ENCODE peak calls at places on chromosomes 6 and 20, in six cellular contexts. One of them, this sample, is unnamed.

GRCh38 chr20:47480705-47481104 is 21.0 kb upstream of the NCOA3 start:
- DNase-seq in body of pancreas: no peak
- DNase-seq in breast epithelium: no peak
- DNase-seq in heart left ventricle: no peak
- DNase-seq in spleen: no peak
- DNase-seq in stomach: no peak
- DNase-seq in this sample: no peak

GRCh38 chr6:166411721-166412151 is 29.0 kb upstream of the MPC1 start:
- DNase-seq in body of pancreas: no peak
- DNase-seq in spleen: no peak
- DNase-seq in breast epithelium: no peak
- DNase-seq in heart left ventricle: no peak
- DNase-seq in stomach: no peak
- DNase-seq in this sample: no peak

GRCh38 chr6:28866342-28867077 is 57.3 kb downstream of the TRIM27 start:
- DNase-seq in spleen: peak; percentile 93
- DNase-seq in heart left ventricle: peak; percentile 73
- DNase-seq in stomach: peak; percentile 82
- DNase-seq in breast epithelium: peak; percentile 81
- DNase-seq in body of pancreas: peak; percentile 68
- DNase-seq in this sample: peak; percentile 74

GRCh38 chr20:61802721-61803311 is 262.9 kb downstream of the TAF4 start:
- DNase-seq in breast epithelium: no peak
- DNase-seq in body of pancreas: no peak
- DNase-seq in stomach: no peak
- DNase-seq in heart left ventricle: no peak
- DNase-seq in spleen: peak; percentile 58
- DNase-seq in this sample: no peak

GRCh38 chr6:73523434-73524123 is 2.7 kb upstream of the EEF1A1 start:
- DNase-seq in stomach: peak; percentile 75
- DNase-seq in heart left ventricle: peak; percentile 61
- DNase-seq in spleen: peak; percentile 96
- DNase-seq in breast epithelium: peak; percentile 61
- DNase-seq in body of pancreas: peak; percentile 85
- DNase-seq in this sample: peak; percentile 66

GRCh38 chr20:21575981-21576740 is 62.3 kb upstream of the NKX2-2 start:
- DNase-seq in spleen: no peak
- DNase-seq in body of pancreas: no peak
- DNase-seq in heart left ventricle: no peak
- DNase-seq in breast epithelium: no peak
- DNase-seq in stomach: no peak
- DNase-seq in this sample: no peak

GRCh38 chr6:139905404-139906052 is 531.1 kb upstream of the CITED2 start:
- DNase-seq in stomach: no peak
- DNase-seq in breast epithelium: no peak
- DNase-seq in heart left ventricle: no peak
- DNase-seq in spleen: no peak
- DNase-seq in body of pancreas: no peak
- DNase-seq in this sample: no peak

GRCh38 chr6:85453052-85453451 is 3.2 kb downstream of the NT5E start:
- DNase-seq in stomach: no peak
- DNase-seq in body of pancreas: no peak
- DNase-seq in spleen: no peak
- DNase-seq in heart left ventricle: no peak
- DNase-seq in breast epithelium: no peak
- DNase-seq in this sample: no peak

GRCh38 chr20:58433759-58434158 is 44.7 kb downstream of the VAPB start:
- DNase-seq in body of pancreas: no peak
- DNase-seq in spleen: no peak
- DNase-seq in stomach: no peak
- DNase-seq in breast epithelium: no peak
- DNase-seq in heart left ventricle: no peak
- DNase-seq in this sample: no peak

GRCh38 chr6:105803439-105803838 is 282.7 kb upstream of the PRDM1 start:
- DNase-seq in spleen: no peak
- DNase-seq in breast epithelium: no peak
- DNase-seq in body of pancreas: no peak
- DNase-seq in heart left ventricle: no peak
- DNase-seq in stomach: no peak
- DNase-seq in this sample: no peak

GRCh38 chr6:105805581-105806023 is 280.5 kb upstream of the PRDM1 start:
- DNase-seq in spleen: no peak
- DNase-seq in stomach: no peak
- DNase-seq in heart left ventricle: no peak
- DNase-seq in breast epithelium: no peak
- DNase-seq in body of pancreas: no peak
- DNase-seq in this sample: no peak

GRCh38 chr6:105806486-105806920 is 279.6 kb upstream of the PRDM1 start:
- DNase-seq in stomach: no peak
- DNase-seq in breast epithelium: no peak
- DNase-seq in spleen: no peak
- DNase-seq in body of pancreas: no peak
- DNase-seq in heart left ventricle: no peak
- DNase-seq in this sample: no peak

GRCh38 chr6:105804436-105804835 is 281.7 kb upstream of the PRDM1 start:
- DNase-seq in body of pancreas: no peak
- DNase-seq in breast epithelium: no peak
- DNase-seq in stomach: no peak
- DNase-seq in heart left ventricle: no peak
- DNase-seq in spleen: no peak
- DNase-seq in this sample: no peak

DNA sequence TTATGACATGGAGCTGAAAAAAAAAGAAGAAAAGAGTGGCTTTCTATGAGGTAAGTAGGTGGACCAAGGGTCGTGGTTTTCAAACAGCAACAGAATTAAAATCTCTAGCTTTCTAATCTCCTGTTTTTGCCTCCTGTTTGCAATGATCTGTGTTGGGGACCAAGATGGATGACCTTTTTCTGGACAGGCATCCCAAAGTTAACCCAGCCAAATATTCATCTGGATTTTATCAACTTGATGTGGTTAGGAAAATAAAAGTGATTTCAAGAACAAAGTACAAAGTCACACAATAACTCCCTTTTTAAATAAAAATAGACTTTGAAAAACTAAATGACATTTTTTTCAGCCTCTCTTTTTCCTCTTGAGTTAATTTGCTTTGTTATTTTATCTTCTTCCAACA is 282.1 kb upstream of the PRDM1 start:
- DNase-seq in breast epithelium: no peak
- DNase-seq in heart left ventricle: no peak
- DNase-seq in stomach: no peak
- DNase-seq in body of pancreas: no peak
- DNase-seq in spleen: no peak
- DNase-seq in this sample: no peak
- H3K27ac ChIP-seq in breast epithelium: peak overlapping the region; percentile 45
- H3K27ac ChIP-seq in heart left ventricle: no peak overlapping the region
- H3K27ac ChIP-seq in stomach: no peak overlapping the region
- H3K27ac ChIP-seq in body of pancreas: no peak overlapping the region
- H3K27ac ChIP-seq in spleen: no peak overlapping the region
- H3K27ac ChIP-seq in this sample: no peak overlapping the region

GRCh38 chr6:37006793-37007339 is 1.4 kb downstream of the FGD2 start:
- DNase-seq in body of pancreas: no peak
- DNase-seq in heart left ventricle: no peak
- DNase-seq in stomach: no peak
- DNase-seq in breast epithelium: no peak
- DNase-seq in spleen: no peak
- DNase-seq in this sample: no peak

GRCh38 chr6:37004044-37004984 is 1.1 kb upstream of the FGD2 start:
- DNase-seq in spleen: no peak
- DNase-seq in heart left ventricle: no peak
- DNase-seq in stomach: no peak
- DNase-seq in breast epithelium: no peak
- DNase-seq in body of pancreas: no peak
- DNase-seq in this sample: peak; percentile 98

GRCh38 chr6:37007340-37008043 is 2.0 kb downstream of the FGD2 start:
- DNase-seq in stomach: no peak
- DNase-seq in body of pancreas: no peak
- DNase-seq in breast epithelium: no peak
- DNase-seq in heart left ventricle: peak; percentile 52
- DNase-seq in spleen: no peak
- DNase-seq in this sample: peak; percentile 66

GRCh38 chr6:37005827-37006514 is 516 bp downstream of the FGD2 start:
- DNase-seq in breast epithelium: no peak
- DNase-seq in body of pancreas: no peak
- DNase-seq in heart left ventricle: no peak
- DNase-seq in spleen: peak; percentile 84
- DNase-seq in stomach: no peak
- DNase-seq in this sample: peak; percentile 30

DNA sequence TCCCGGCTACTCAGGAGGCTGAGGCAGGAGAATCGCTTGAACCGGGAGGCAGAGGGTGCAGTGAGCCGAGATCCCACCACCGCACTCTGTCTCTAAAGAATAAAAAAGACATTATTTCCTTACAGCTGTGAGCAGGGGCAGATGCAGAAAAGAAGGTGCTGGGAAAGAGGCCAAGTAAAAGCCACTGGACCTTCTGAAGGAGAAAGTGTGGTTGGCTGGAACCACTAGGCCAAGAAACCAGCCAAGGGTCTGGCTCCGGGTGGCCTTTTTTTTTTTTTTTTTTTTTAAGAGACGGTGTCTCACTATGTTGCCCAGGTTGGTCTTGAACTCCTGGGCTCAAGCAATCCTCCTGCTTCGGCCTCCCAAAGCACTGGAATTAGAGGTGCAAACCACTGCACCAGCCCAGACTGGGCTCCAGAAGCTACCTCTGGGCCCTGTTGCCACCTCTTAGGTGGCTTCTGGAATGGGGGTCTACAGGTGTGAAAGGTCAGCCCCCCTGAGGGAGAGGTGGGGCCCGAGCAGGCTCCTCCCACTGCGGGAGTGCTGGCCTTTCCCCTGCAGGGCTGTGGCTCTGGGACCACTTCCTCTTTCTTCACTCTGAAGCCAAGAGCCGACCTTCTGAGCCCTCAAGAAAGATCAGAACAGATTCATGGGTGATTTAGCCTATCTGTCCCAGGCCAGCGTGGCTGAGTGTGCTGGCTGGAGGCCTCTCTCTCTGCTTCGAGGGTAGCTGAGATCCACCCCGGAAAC is at the start of gene FGD2:
- DNase-seq in spleen: peak; percentile 90
- DNase-seq in heart left ventricle: no peak
- DNase-seq in stomach: no peak
- DNase-seq in body of pancreas: no peak
- DNase-seq in breast epithelium: no peak
- DNase-seq in this sample: peak; percentile 72
- TF ChIP-seq POLR2A in spleen: no peak
- TF ChIP-seq POLR2A in heart left ventricle: no peak
- TF ChIP-seq POLR2A in stomach: no peak
- TF ChIP-seq POLR2A in body of pancreas: no peak
- TF ChIP-seq POLR2A in breast epithelium: no peak
- TF ChIP-seq POLR2A in this sample: no peak

GRCh38 chr20:6180531-6180930 is 57.7 kb upstream of the FERMT1 start:
- DNase-seq in heart left ventricle: no peak
- DNase-seq in body of pancreas: no peak
- DNase-seq in spleen: no peak
- DNase-seq in breast epithelium: no peak
- DNase-seq in stomach: no peak
- DNase-seq in this sample: no peak

GRCh38 chr20:6173481-6173880 is 50.7 kb upstream of the FERMT1 start:
- DNase-seq in body of pancreas: no peak
- DNase-seq in spleen: no peak
- DNase-seq in breast epithelium: no peak
- DNase-seq in heart left ventricle: no peak
- DNase-seq in stomach: no peak
- DNase-seq in this sample: no peak

GRCh38 chr20:6184086-6184485 is 61.3 kb upstream of the FERMT1 start:
- DNase-seq in breast epithelium: no peak
- DNase-seq in heart left ventricle: no peak
- DNase-seq in spleen: no peak
- DNase-seq in stomach: no peak
- DNase-seq in body of pancreas: no peak
- DNase-seq in this sample: no peak

DNA sequence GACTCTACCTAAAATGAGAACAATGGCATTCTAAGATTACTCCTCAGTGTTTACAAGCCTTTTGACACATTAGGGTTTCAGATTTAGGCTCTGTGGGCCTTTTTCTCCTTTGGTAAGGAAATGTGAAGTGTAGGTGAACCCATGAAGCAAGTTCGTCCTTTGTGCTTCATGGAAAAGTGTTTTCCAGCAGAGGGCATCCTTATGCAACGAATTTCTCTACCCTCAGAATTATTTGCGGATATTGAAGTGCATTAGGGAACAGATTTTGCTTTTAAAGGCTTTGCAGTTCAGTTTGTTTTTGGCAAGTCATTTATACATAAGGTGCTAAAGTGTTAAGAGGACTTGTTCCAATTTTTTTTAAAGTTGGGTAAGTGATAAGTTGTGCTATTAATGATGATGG is 55.7 kb upstream of the FERMT1 start:
- DNase-seq in body of pancreas: no peak
- DNase-seq in stomach: no peak
- DNase-seq in heart left ventricle: no peak
- DNase-seq in breast epithelium: no peak
- DNase-seq in spleen: no peak
- DNase-seq in this sample: no peak
- TF ChIP-seq CTCF in body of pancreas: peak; percentile 45
- TF ChIP-seq CTCF in stomach: peak; percentile 19
- TF ChIP-seq CTCF in heart left ventricle: peak; percentile 41
- TF ChIP-seq CTCF in breast epithelium: no peak
- TF ChIP-seq CTCF in spleen: no peak
- TF ChIP-seq CTCF in this sample: peak; percentile 45

GRCh38 chr6:107662333-107662732 is 161.8 kb downstream of the SCML4 start:
- DNase-seq in body of pancreas: no peak
- DNase-seq in heart left ventricle: no peak
- DNase-seq in spleen: no peak
- DNase-seq in breast epithelium: no peak
- DNase-seq in stomach: no peak
- DNase-seq in this sample: no peak
- H3K27ac ChIP-seq in body of pancreas: no peak overlapping the region
- H3K27ac ChIP-seq in heart left ventricle: no peak overlapping the region
- H3K27ac ChIP-seq in spleen: no peak overlapping the region
- H3K27ac ChIP-seq in breast epithelium: no peak overlapping the region
- H3K27ac ChIP-seq in stomach: no peak overlapping the region
- H3K27ac ChIP-seq in this sample: no peak overlapping the region

DNA sequence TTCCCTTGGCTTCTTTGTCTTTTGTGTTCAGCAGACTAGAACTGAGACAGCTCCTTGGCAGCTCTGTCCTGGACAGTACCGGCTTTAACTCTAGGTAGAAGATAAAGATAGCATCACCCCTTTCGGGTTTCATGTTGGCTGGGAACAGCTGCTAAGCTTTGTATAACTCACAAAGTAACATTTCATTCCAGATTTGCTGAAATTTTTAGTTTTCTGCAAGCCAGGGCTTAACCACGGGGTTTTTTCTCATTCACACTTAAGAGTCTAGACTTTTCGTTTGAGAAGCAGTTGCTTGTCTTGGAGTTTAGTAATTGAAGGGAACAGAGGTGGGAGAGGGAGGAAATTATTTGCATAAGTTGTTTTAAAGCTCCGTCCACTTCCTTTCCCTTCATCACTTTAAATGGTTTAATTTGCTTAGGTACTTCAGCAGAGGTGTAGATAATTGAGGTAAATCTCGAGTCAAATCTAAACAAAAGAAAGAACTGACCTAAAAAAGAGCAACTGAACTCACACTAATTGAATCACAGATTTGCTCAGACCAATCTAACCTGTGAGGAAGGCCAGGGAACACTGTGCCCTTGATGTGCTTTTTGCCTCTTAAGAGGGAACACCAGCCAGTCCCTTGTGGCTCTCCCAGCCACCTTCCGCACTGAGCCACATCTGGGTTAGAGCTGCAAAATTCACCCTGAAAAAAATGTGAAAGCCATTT is 48.3 kb downstream of the RREB1 start:
- DNase-seq in spleen: no peak
- DNase-seq in stomach: no peak
- DNase-seq in heart left ventricle: no peak
- DNase-seq in breast epithelium: no peak
- DNase-seq in body of pancreas: no peak
- DNase-seq in this sample: peak; percentile 79
- TF ChIP-seq POLR2A in spleen: no peak
- TF ChIP-seq POLR2A in stomach: no peak
- TF ChIP-seq POLR2A in heart left ventricle: no peak
- TF ChIP-seq POLR2A in breast epithelium: no peak
- TF ChIP-seq POLR2A in body of pancreas: no peak
- TF ChIP-seq POLR2A in this sample: peak; percentile 29

GRCh38 chr6:137136065-137136464 is 37.4 kb downstream of the IL22RA2 start:
- DNase-seq in spleen: no peak
- DNase-seq in heart left ventricle: no peak
- DNase-seq in stomach: no peak
- DNase-seq in breast epithelium: no peak
- DNase-seq in body of pancreas: no peak
- DNase-seq in this sample: no peak
- TF ChIP-seq CTCF in spleen: peak; percentile 10
- TF ChIP-seq CTCF in heart left ventricle: peak; percentile 11
- TF ChIP-seq CTCF in stomach: no peak
- TF ChIP-seq CTCF in breast epithelium: no peak
- TF ChIP-seq CTCF in body of pancreas: no peak
- TF ChIP-seq CTCF in this sample: no peak

This sample was measured in thyroid gland.